ENCODE peak calls at places on chromosomes 16 and 17, in six cellular contexts. J is K562, B is nephron progenitor cell, L is endothelial cell, R is adrenal gland, V is astrocyte. X is an unnamed sample.

GRCh38 chr16:67910162-67910561 is 17.1 kb downstream of the PSKH1 start:
- DNase-seq in J (no peak), L (no peak), B (no peak), V (no peak), R (no peak), X (peak; percentile 49)

GRCh38 chr16:79651363-79651762 is 50.8 kb upstream of the MAF start:
- DNase-seq in R (peak; percentile 71), B (no peak), V (peak; percentile 80), J (no peak), L (no peak), X (no peak)

GRCh38 chr17:30550512-30551273 is 73.5 kb downstream of the GOSR1 start:
- DNase-seq in V (peak; percentile 65), B (no peak), R (no peak), J (peak; percentile 62), L (no peak), X (no peak)

GRCh38 chr17:82424001-82424862 is 5.8 kb upstream of the OGFOD3 start:
- DNase-seq in J (peak; percentile 60), L (peak; percentile 33), R (no peak), B (peak; percentile 42), V (peak; percentile 9), X (no peak)

GRCh38 chr17:1095093-1095852 is 84.5 kb downstream of the ABR start:
- DNase-seq in L (no peak), B (no peak), V (no peak), J (no peak), R (no peak), X (no peak)

GRCh38 chr17:50123649-50124349 is 6.2 kb downstream of the SAMD14 start:
- DNase-seq in J (no peak), L (peak; percentile 49), B (no peak), R (no peak), V (no peak), X (no peak)

GRCh38 chr17:45925311-45925710 is 31.0 kb downstream of the MAPT start:
- DNase-seq in B (no peak), V (no peak), L (no peak), R (no peak), J (no peak), X (no peak)

GRCh38 chr16:27174007-27174406 is 29.3 kb upstream of the KDM8 start:
- DNase-seq in J (no peak), R (no peak), V (no peak), B (no peak), L (no peak), X (peak; percentile 24)

GRCh38 chr17:28937044-28937729 is 14.1 kb downstream of the PHF12 start:
- DNase-seq in R (no peak), J (no peak), V (no peak), B (no peak), L (no peak), X (no peak)

GRCh38 chr16:23145608-23146007 is 3.6 kb downstream of the USP31 start:
- DNase-seq in B (no peak), J (no peak), R (no peak), V (peak; percentile 83), L (no peak), X (no peak)

GRCh38 chr16:81478876-81479496 is 34.4 kb downstream of the CMIP start:
- DNase-seq in J (no peak), R (peak; percentile 62), B (no peak), V (no peak), L (peak; percentile 65), X (no peak)

GRCh38 chr17:7388856-7389255 is 5.5 kb downstream of the PLSCR3 start:
- DNase-seq in R (no peak), B (no peak), L (no peak), V (no peak), J (no peak), X (no peak)

GRCh38 chr16:6482861-6483530 is 849.6 kb upstream of the RBFOX1 start:
- DNase-seq in R (no peak), L (no peak), V (no peak), J (no peak), B (no peak), X (no peak)

GRCh38 chr16:60907645-60908044 is 1128.6 kb downstream of the CDH8 start:
- DNase-seq in B (no peak), V (no peak), L (no peak), R (no peak), J (no peak), X (no peak)

GRCh38 chr17:63309021-63309420 is 137.1 kb downstream of the CYB561 start:
- DNase-seq in R (no peak), V (peak; percentile 26), L (no peak), J (no peak), B (no peak), X (no peak)
- TF ChIP-seq CTCF in R (no peak), V (no peak), L (no peak), J (no peak), B (no peak), X (no peak)

GRCh38 chr17:35766903-35767510 is 6.3 kb downstream of the C17orf50 start:
- DNase-seq in R (peak; percentile 55), V (no peak), J (no peak), B (no peak), L (peak; percentile 54), X (peak; percentile 62)
- TF ChIP-seq CTCF in R (peak; percentile 66), V (peak; percentile 60), J (peak; percentile 55), B (peak; percentile 33), L (peak; percentile 18), X (peak; percentile 76)

GRCh38 chr16:84115919-84116719 is 623 bp downstream of the MBTPS1 start:
- DNase-seq in L (no peak), J (no peak), V (peak; percentile 37), B (no peak), R (peak; percentile 60), X (no peak)
- TF ChIP-seq CTCF in L (peak; percentile 63), J (peak; percentile 74), V (no peak), B (peak; percentile 18), R (peak; percentile 53), X (no peak)

DNA sequence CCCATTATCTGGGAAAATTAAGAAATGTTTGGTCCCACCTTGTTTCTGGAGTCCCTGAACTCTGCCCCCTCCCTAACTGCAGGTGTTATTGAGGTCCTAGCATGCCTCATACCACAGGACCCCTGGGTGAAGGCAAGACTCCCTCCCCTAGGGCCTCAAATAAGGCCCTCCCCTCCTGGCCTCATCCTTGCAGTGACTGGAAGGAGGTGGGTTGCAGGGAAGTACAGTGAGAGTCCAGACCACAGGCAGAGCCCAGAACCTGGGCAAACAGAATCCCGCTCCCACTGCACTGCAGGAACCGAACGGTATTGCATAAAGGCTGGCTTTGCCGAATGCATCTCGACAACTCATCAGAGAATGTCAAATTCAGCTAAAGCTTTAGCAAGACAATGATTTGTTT is 126.6 kb downstream of the ASIC2 start:
- DNase-seq in V (no peak), R (no peak), L (no peak), J (no peak), B (no peak), X (no peak)
- TF ChIP-seq CTCF in V (no peak), R (no peak), L (no peak), J (no peak), B (no peak), X (no peak)

GRCh38 chr16:22055881-22056280 is 36.5 kb upstream of the VWA3A start:
- DNase-seq in J (peak; percentile 36), L (peak; percentile 48), R (no peak), V (no peak), B (peak; percentile 14), X (peak; percentile 21)
- TF ChIP-seq CTCF in J (peak; percentile 48), L (peak; percentile 54), R (no peak), V (peak; percentile 2), B (peak; percentile 29), X (peak; percentile 26)